ENCODE peak calls at places on chromosome 5, in five cellular contexts. Z is stimulated activated CD4-positive, alpha-beta T cell treated with anti-CD3 and anti-CD28 coated beads, Interleukin-2, amount 100 ng/mL, for 48 hours; H is AG20443; E is glutamatergic neuron; P is activated CD4-positive, alpha-beta T cell treated with anti-CD3 and anti-CD28 coated beads for 24 hours. J is an unnamed sample.

GRCh38 chr5:177609076-177610059 is 9.4 kb downstream of the B4GALT7 start:
- DNase-seq in Z (no peak), H (no peak), E (no peak), P (no peak), J (no peak)

GRCh38 chr5:150661821-150662596 is 958 bp downstream of the MYOZ3 start:
- DNase-seq in Z (no peak), H (no peak), E (no peak), P (no peak), J (no peak)

GRCh38 chr5:126002222-126002897 is 420.8 kb upstream of the GRAMD2B start:
- DNase-seq in Z (no peak), H (peak; percentile 64), E (no peak), P (no peak), J (peak; percentile 71)

GRCh38 chr5:76622973-76623596 is at the start of gene F2RL2:
- DNase-seq in Z (no peak), H (peak; percentile 55), E (peak; percentile 20), P (no peak), J (no peak)

GRCh38 chr5:65203746-65204145 is 278.0 kb downstream of the ADAMTS6 start:
- DNase-seq in Z (no peak), H (peak; percentile 53), E (no peak), P (no peak), J (no peak)

GRCh38 chr5:109876941-109877669 is 187.4 kb downstream of the MAN2A1 start:
- DNase-seq in Z (no peak), H (peak; percentile 47), E (no peak), P (no peak), J (peak; percentile 16)

GRCh38 chr5:110549301-110549700 is 177.2 kb downstream of the TMEM232 start:
- DNase-seq in Z (no peak), H (no peak), E (no peak), P (no peak), J (no peak)

GRCh38 chr5:177447066-177447610 is 524 bp downstream of the PRR7 start:
- DNase-seq in Z (no peak), H (peak; percentile 68), E (peak; percentile 78), P (no peak), J (peak; percentile 83)

GRCh38 chr5:180290568-180291233 is 1.2 kb downstream of the MAPK9 start:
- DNase-seq in Z (no peak), H (no peak), E (no peak), P (no peak), J (no peak)

GRCh38 chr5:121919091-121919490 is 42.7 kb upstream of the SRFBP1 start:
- DNase-seq in Z (no peak), H (no peak), E (no peak), P (no peak), J (no peak)

GRCh38 chr5:161165998-161166660 is 314.1 kb upstream of the ATP10B start:
- DNase-seq in Z (no peak), H (no peak), E (no peak), P (no peak), J (no peak)

GRCh38 chr5:135437796-135438560 is 9.2 kb downstream of the DCANP1 start:
- DNase-seq in Z (no peak), H (peak; percentile 86), E (no peak), P (no peak), J (peak; percentile 45)

GRCh38 chr5:52787600-52788504 is at the start of the genes ITGA1 and PELO:
- DNase-seq in Z (peak; percentile 19), H (peak; percentile 84), E (peak; percentile 84), P (peak; percentile 29), J (peak; percentile 31)

GRCh38 chr5:18379189-18379588 is 744.9 kb downstream of the TAF11L14 start:
- DNase-seq in Z (no peak), H (no peak), E (no peak), P (no peak), J (no peak)

GRCh38 chr5:76081811-76082783 is 1.1 kb upstream of the SV2C start:
- DNase-seq in Z (no peak), H (peak; percentile 16), E (peak; percentile 34), P (no peak), J (no peak)

GRCh38 chr5:125487231-125487630 is 740.8 kb upstream of the ZNF608 start:
- DNase-seq in Z (no peak), H (no peak), E (no peak), P (no peak), J (peak; percentile 60)

GRCh38 chr5:93407470-93407869 is 173.5 kb downstream of the NR2F1-AS1 start:
- DNase-seq in Z (no peak), H (no peak), E (no peak), P (no peak), J (no peak)

GRCh38 chr5:83526289-83526688 is 54.7 kb downstream of the VCAN start:
- DNase-seq in Z (no peak), H (no peak), E (no peak), P (no peak), J (no peak)

GRCh38 chr5:132229236-132229635 is 1.6 kb upstream of the P4HA2 start:
- DNase-seq in Z (no peak), H (no peak), E (no peak), P (no peak), J (no peak)

GRCh38 chr5:39461007-39461682 is 36.4 kb upstream of the DAB2 start:
- DNase-seq in Z (no peak), H (no peak), E (no peak), P (no peak), J (peak; percentile 74)